ENCODE peak calls at places on chromosomes 12 and 14, in four cellular contexts. One of them, this sample, is unnamed.

GRCh38 chr14:72657214-72657921 is 236.5 kb downstream of the DPF3 start:
- DNase-seq in IMR-90: peak; percentile 50
- DNase-seq in K562: no peak
- DNase-seq in GM12878: no peak
- DNase-seq in this sample: no peak

GRCh38 chr14:59028476-59029202 is 159.8 kb upstream of the DAAM1 start:
- DNase-seq in IMR-90: peak; percentile 97
- DNase-seq in K562: peak; percentile 47
- DNase-seq in GM12878: peak; percentile 31
- DNase-seq in this sample: peak; percentile 62

GRCh38 chr12:103834897-103835390 is 6.1 kb downstream of the NT5DC3 start:
- DNase-seq in IMR-90: no peak
- DNase-seq in K562: peak; percentile 21
- DNase-seq in GM12878: no peak
- DNase-seq in this sample: no peak

GRCh38 chr12:8950287-8950574 is 786 bp upstream of the M6PR start:
- DNase-seq in IMR-90: no peak
- DNase-seq in K562: no peak
- DNase-seq in GM12878: no peak
- DNase-seq in this sample: no peak

GRCh38 chr12:42173961-42174521 is 29.4 kb upstream of the GXYLT1 start:
- DNase-seq in IMR-90: no peak
- DNase-seq in K562: no peak
- DNase-seq in GM12878: no peak
- DNase-seq in this sample: no peak

GRCh38 chr14:105863296-105864108 is 337.1 kb downstream of the TMEM121 start:
- DNase-seq in IMR-90: no peak
- DNase-seq in K562: no peak
- DNase-seq in GM12878: no peak
- DNase-seq in this sample: no peak

GRCh38 chr12:129662184-129662583 is 241.6 kb downstream of the TMEM132D start:
- DNase-seq in IMR-90: no peak
- DNase-seq in K562: no peak
- DNase-seq in GM12878: no peak
- DNase-seq in this sample: no peak

GRCh38 chr12:38116968-38117367 is 199.6 kb upstream of the ALG10B start:
- DNase-seq in IMR-90: no peak
- DNase-seq in K562: no peak
- DNase-seq in GM12878: no peak
- DNase-seq in this sample: no peak

GRCh38 chr12:1531160-1531653 is 63.2 kb downstream of the FBXL14 start:
- DNase-seq in IMR-90: no peak
- DNase-seq in K562: peak; percentile 21
- DNase-seq in GM12878: no peak
- DNase-seq in this sample: no peak

GRCh38 chr14:22890416-22890815 is 7.4 kb downstream of the REM2 start:
- DNase-seq in IMR-90: no peak
- DNase-seq in K562: no peak
- DNase-seq in GM12878: no peak
- DNase-seq in this sample: no peak

GRCh38 chr12:52317443-52318052 is 3.6 kb downstream of the KRT83 start:
- DNase-seq in IMR-90: no peak
- DNase-seq in K562: no peak
- DNase-seq in GM12878: no peak
- DNase-seq in this sample: no peak

GRCh38 chr12:14691560-14691959 is 4.8 kb downstream of the GUCY2C start:
- DNase-seq in IMR-90: no peak
- DNase-seq in K562: no peak
- DNase-seq in GM12878: no peak
- DNase-seq in this sample: no peak

DNA sequence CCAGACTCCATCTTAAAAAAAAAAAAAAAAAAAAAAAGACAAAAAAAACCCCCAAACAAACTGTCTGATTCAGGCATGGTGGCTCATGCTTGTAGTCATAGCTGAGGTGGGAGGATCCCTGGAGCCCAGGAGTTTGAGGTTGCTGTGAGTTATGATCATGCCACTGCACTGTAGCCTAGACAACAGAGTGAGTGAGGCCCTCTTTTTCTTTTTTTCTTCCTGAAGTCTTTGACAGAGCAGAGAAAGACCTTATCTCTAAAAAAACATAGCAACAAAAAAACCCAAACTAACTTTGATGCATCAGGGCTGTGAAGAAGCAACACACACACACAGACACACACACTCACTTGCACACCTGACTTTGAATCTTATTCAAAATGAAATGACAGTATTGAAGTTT is 7.7 kb upstream of the AMN1 start:
- DNase-seq in IMR-90: peak; percentile 89
- DNase-seq in K562: peak; percentile 85
- DNase-seq in GM12878: no peak
- DNase-seq in this sample: no peak
- H2AFZ ChIP-seq in IMR-90: no peak overlapping the region
- H2AFZ ChIP-seq in K562: no peak overlapping the region
- H2AFZ ChIP-seq in GM12878: no peak overlapping the region
- H2AFZ ChIP-seq in this sample: no peak overlapping the region

GRCh38 chr14:102353126-102353619 is 9.5 kb downstream of the CINP start:
- DNase-seq in IMR-90: no peak
- DNase-seq in K562: no peak
- DNase-seq in GM12878: no peak
- DNase-seq in this sample: no peak

GRCh38 chr14:102352213-102352612 is 10.5 kb downstream of the CINP start:
- DNase-seq in IMR-90: no peak
- DNase-seq in K562: no peak
- DNase-seq in GM12878: no peak
- DNase-seq in this sample: no peak

GRCh38 chr14:102351023-102351422 is 11.7 kb downstream of the CINP start:
- DNase-seq in IMR-90: no peak
- DNase-seq in K562: no peak
- DNase-seq in GM12878: no peak
- DNase-seq in this sample: no peak

GRCh38 chr14:102360388-102360787 is 2.3 kb downstream of the CINP start:
- DNase-seq in IMR-90: no peak
- DNase-seq in K562: no peak
- DNase-seq in GM12878: no peak
- DNase-seq in this sample: no peak

GRCh38 chr14:102356280-102356679 is 6.4 kb downstream of the CINP start:
- DNase-seq in IMR-90: no peak
- DNase-seq in K562: no peak
- DNase-seq in GM12878: no peak
- DNase-seq in this sample: no peak
- TF ChIP-seq CHD1 in IMR-90: no peak
- TF ChIP-seq CHD1 in K562: no peak
- TF ChIP-seq CHD1 in GM12878: no peak
- TF ChIP-seq CHD1 in this sample: no peak

GRCh38 chr12:29282452-29282851 is 98.5 kb downstream of the ERGIC2 start:
- DNase-seq in IMR-90: no peak
- DNase-seq in K562: no peak
- DNase-seq in GM12878: no peak
- DNase-seq in this sample: no peak

GRCh38 chr12:29288031-29288430 is 92.9 kb downstream of the ERGIC2 start:
- DNase-seq in IMR-90: no peak
- DNase-seq in K562: no peak
- DNase-seq in GM12878: no peak
- DNase-seq in this sample: no peak

GRCh38 chr12:29286081-29286800 is 94.7 kb downstream of the ERGIC2 start:
- DNase-seq in IMR-90: peak; percentile 25
- DNase-seq in K562: no peak
- DNase-seq in GM12878: no peak
- DNase-seq in this sample: no peak

GRCh38 chr12:29283969-29284368 is 97.0 kb downstream of the ERGIC2 start:
- DNase-seq in IMR-90: peak; percentile 48
- DNase-seq in K562: no peak
- DNase-seq in GM12878: no peak
- DNase-seq in this sample: no peak

GRCh38 chr12:29287622-29288021 is 93.3 kb downstream of the ERGIC2 start:
- DNase-seq in IMR-90: no peak
- DNase-seq in K562: no peak
- DNase-seq in GM12878: no peak
- DNase-seq in this sample: no peak
- H2AFZ ChIP-seq in IMR-90: no peak overlapping the region
- H2AFZ ChIP-seq in K562: no peak overlapping the region
- H2AFZ ChIP-seq in GM12878: no peak overlapping the region
- H2AFZ ChIP-seq in this sample: no peak overlapping the region

GRCh38 chr14:68882235-68882634 is 89.4 kb upstream of the ZFP36L1 start:
- DNase-seq in IMR-90: no peak
- DNase-seq in K562: no peak
- DNase-seq in GM12878: no peak
- DNase-seq in this sample: no peak
- TF ChIP-seq CHD1 in IMR-90: no peak
- TF ChIP-seq CHD1 in K562: no peak
- TF ChIP-seq CHD1 in GM12878: no peak
- TF ChIP-seq CHD1 in this sample: no peak

GRCh38 chr12:122943196-122943595 is 23.1 kb downstream of the ABCB9 start:
- DNase-seq in IMR-90: peak; percentile 30
- DNase-seq in K562: no peak
- DNase-seq in GM12878: no peak
- DNase-seq in this sample: no peak
- H2AFZ ChIP-seq in IMR-90: peak overlapping the region; percentile 38
- H2AFZ ChIP-seq in K562: no peak overlapping the region
- H2AFZ ChIP-seq in GM12878: no peak overlapping the region
- H2AFZ ChIP-seq in this sample: no peak overlapping the region

DNA sequence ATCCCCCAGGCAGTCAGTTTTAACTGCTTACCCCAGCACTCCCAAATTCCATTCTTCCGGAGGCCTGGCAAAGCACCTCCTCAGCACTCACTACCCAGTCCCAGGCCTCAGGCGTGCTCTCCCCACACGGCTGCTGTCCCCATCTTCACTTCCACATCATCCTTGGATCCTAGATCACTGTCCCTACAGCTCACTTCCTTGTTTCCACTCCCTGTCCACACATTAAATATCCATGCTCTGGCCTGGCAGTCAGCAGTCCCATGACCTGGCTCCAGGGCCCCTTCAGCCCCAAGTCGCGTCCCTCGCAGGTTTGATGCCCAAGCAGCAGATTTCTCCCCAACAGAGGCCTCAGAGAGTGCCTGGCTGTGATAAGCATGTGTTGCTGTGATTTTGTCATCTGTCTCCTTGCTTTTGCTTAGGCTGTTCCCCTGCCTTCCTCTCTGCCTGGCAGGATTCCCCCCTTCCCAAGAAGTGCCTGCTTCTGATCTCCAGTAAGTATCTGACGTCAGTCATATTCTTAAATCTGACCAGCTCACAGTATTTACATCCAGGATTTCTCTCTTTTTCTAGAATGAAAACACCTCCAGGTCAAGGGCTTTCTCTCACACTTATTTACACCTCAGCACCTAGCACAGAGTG is 241.7 kb downstream of the ZFP36L1 start:
- DNase-seq in IMR-90: no peak
- DNase-seq in K562: no peak
- DNase-seq in GM12878: no peak
- DNase-seq in this sample: no peak
- TF ChIP-seq CHD1 in IMR-90: no peak
- TF ChIP-seq CHD1 in K562: no peak
- TF ChIP-seq CHD1 in GM12878: no peak
- TF ChIP-seq CHD1 in this sample: no peak

DNA sequence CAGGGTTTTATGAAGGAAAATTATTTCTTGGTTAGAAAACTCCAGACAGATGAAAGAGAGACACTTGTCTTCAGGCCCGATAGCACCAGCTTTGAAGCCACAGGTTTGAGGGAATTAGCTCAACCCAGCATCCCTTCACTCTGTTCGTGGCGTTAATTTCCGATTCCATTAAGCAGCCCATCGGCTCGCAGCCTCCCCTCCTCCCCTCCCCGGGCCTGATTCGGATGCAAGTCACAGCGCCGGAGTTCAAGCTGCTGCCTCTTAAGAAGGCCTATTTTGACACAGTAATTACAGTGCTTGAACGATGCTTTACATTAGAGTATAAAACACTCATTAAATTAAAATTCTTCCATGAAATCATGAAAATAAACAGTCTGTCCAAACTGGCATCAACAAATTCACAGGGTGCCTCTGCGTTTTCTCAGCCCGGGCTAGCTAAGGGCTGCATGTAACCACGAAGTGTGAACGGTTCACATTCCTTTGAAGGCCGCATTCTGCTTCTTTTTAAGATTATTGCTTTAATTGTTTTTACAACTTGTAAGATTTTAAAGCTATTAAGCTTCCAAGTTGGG is 145.8 kb downstream of the DICER1 start:
- DNase-seq in IMR-90: no peak
- DNase-seq in K562: no peak
- DNase-seq in GM12878: no peak
- DNase-seq in this sample: no peak
- H2AFZ ChIP-seq in IMR-90: no peak overlapping the region
- H2AFZ ChIP-seq in K562: no peak overlapping the region
- H2AFZ ChIP-seq in GM12878: no peak overlapping the region
- H2AFZ ChIP-seq in this sample: no peak overlapping the region

DNA sequence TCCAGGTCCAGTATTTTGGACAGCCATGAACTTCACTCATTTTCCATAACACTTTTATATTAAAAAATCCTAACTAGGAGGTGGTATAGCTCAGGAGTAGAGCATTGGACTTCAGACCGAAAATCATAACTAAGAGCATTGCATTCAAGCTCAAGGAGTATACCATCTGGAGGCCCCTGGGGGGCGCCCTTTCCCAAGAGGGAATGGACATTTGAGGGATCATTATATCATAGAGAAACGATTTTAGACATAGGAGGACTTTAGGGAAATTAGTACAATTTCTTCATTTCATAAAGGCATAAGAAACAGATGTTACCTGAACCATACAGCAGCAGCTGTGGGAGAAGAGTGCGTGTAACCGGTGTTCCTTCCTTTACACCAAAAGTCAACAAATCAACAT is 5.2 kb upstream of the ATG14 start:
- DNase-seq in IMR-90: no peak
- DNase-seq in K562: peak; percentile 66
- DNase-seq in GM12878: no peak
- DNase-seq in this sample: peak; percentile 58
- TF ChIP-seq CHD1 in IMR-90: no peak
- TF ChIP-seq CHD1 in K562: no peak
- TF ChIP-seq CHD1 in GM12878: no peak
- TF ChIP-seq CHD1 in this sample: no peak

GRCh38 chr14:43872222-43872621 is 634.9 kb downstream of the FSCB start:
- DNase-seq in IMR-90: no peak
- DNase-seq in K562: no peak
- DNase-seq in GM12878: no peak
- DNase-seq in this sample: peak; percentile 34
- H2AFZ ChIP-seq in IMR-90: no peak overlapping the region
- H2AFZ ChIP-seq in K562: no peak overlapping the region
- H2AFZ ChIP-seq in GM12878: no peak overlapping the region
- H2AFZ ChIP-seq in this sample: peak overlapping the region; percentile 54